ENCODE peak calls at places on chromosomes 1 and 21, in four cellular contexts. H is cardiac fibroblast, W is choroid plexus epithelial cell, N is body of pancreas. P is an unnamed sample.

GRCh38 chr1:57512386-57512785 is 88.5 kb upstream of the DAB1 start:
- DNase-seq in H (no peak), W (no peak), N (no peak), P (no peak)

GRCh38 chr1:1081311-1082238 is 7.5 kb upstream of the RNF223 start:
- DNase-seq in H (no peak), W (no peak), N (peak), P (no peak)

GRCh38 chr1:247857069-247857985 is at the start of gene TRIM58:
- DNase-seq in W (no peak), H (peak), N (peak), P (no peak)

GRCh38 chr1:80212021-80212420 is 1205.5 kb upstream of the ADGRL4 start:
- DNase-seq in W (no peak), H (peak), N (no peak), P (no peak)

GRCh38 chr1:170340259-170340658 is 191.7 kb upstream of the GORAB start:
- DNase-seq in W (peak), H (peak), N (no peak), P (no peak)

GRCh38 chr21:44755227-44755626 is 43.9 kb upstream of the TSPEAR start:
- DNase-seq in N (no peak), W (peak), H (peak), P (no peak)

GRCh38 chr1:114750780-114751179 is 7.0 kb downstream of the CSDE1 start:
- DNase-seq in W (peak), H (no peak), N (no peak), P (no peak)

GRCh38 chr21:33136898-33137502 is 67.1 kb downstream of the OLIG1 start:
- DNase-seq in N (no peak), H (no peak), W (no peak), P (no peak)

GRCh38 chr21:22585558-22585957 is 1587.3 kb downstream of the NCAM2 start:
- DNase-seq in H (no peak), W (no peak), N (no peak), P (no peak)

GRCh38 chr1:225481738-225482137 is 53.9 kb upstream of the LBR start:
- DNase-seq in H (no peak), N (no peak), W (no peak), P (no peak)

GRCh38 chr1:36115931-36116330 is 9.1 kb downstream of the COL8A2 start:
- DNase-seq in N (no peak), W (peak), H (peak), P (no peak)

GRCh38 chr1:36112823-36113222 is 12.2 kb downstream of the COL8A2 start:
- DNase-seq in N (no peak), H (no peak), W (no peak), P (no peak)

GRCh38 chr1:36115200-36115669 is 9.8 kb downstream of the COL8A2 start:
- DNase-seq in W (peak), H (peak), N (no peak), P (no peak)

GRCh38 chr1:36116906-36117305 is 8.1 kb downstream of the COL8A2 start:
- DNase-seq in W (no peak), N (no peak), H (no peak), P (no peak)

DNA sequence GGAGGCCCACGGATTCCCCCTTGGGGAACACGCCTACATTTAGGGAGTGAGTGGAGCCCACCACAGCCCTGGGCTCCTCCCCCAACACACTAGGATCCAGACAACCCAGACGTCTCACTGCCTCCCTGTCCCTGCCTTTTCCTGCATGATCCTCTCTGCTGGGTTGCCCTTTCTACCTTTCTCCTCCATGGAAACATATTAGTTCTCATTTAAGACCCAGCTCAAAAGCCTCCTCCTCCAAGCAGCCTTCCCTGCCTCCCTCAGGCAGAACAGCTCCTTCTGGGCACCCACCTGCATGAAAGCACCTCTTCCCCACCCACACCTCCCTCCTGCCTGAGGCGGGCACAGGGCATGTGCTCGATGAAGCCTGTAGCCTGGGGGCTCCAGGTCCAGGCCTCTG is 10.7 kb downstream of the COL8A2 start:
- DNase-seq in N (no peak), H (no peak), W (no peak), P (no peak)
- H3K4me3 ChIP-seq in N (no peak), H (no peak), W (no peak), P (no peak)

GRCh38 chr1:16048573-16049189 is 5.1 kb downstream of the CLCNKB start:
- DNase-seq in H (peak), W (peak), N (peak), P (no peak)
- H3K4me3 ChIP-seq in H (peak), W (peak), N (no peak), P (peak)

GRCh38 chr1:198541737-198542136 is 1.3 kb upstream of the ATP6V1G3 start:
- DNase-seq in N (no peak), H (no peak), W (no peak), P (no peak)
- H3K4me3 ChIP-seq in N (no peak), H (no peak), W (no peak), P (no peak)

DNA sequence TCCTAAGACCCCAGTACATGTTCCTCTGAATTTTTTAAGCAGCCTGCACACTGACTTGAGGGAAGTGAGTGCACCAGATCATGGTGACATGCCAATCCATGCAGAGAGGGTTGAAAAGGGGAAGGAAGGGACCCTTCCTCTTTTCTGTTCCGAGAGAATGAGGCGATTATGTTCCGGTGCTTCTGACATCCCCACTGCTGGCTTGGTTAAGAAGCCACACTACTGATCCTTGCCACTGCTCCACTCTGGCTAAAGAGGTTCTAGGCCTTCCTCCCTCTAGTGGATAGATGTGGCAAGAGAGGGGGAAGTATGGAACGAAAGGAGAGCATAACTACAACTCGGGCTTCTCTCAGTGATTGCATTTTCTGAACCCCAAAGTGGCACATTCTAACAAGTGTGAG is 1.8 kb upstream of the CYB5R1 start:
- DNase-seq in N (peak), H (peak), W (peak), P (no peak)
- H3K4me3 ChIP-seq in N (no peak), H (no peak), W (no peak), P (no peak)

DNA sequence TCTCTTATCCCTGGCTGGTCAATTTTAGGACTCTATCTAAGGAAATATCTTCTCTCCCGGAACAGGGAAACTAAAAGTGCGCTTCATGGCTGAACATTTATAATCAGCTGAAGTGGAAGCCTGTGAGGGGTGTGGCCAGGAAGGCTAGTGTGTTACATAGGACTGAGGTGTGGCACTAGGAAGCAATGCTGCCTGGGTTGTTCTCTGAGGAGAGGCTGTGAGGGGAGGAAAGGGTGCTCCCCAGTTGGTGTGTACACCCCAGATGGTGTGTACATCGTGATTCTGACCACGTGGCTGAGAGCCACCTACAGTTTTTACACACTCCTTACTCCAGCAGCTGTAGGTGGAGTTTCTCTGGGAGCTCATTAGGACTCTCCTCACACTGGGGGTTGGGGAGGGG is 16.3 kb downstream of the NTPCR start:
- DNase-seq in W (no peak), N (peak), H (no peak), P (no peak)
- H3K4me3 ChIP-seq in W (no peak), N (no peak), H (no peak), P (no peak)

DNA sequence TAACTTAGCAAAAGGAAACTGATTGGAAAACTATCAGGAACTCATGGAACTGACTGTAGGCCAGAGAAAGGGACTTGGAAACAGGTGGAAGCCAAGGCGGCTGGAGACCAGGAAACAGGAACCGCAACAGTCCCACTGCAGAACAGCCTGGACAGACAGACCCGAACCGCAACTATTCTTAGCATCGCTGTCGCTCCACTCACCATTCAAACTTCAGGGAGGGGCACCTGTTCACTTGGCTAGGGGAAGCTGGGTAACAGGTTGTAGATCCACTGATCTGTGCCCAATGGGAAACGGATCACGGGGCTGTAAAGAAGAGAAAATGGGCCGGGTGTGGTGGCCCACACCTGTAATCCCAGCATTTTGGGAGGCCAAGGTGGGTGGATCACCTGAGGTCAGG is 61.9 kb downstream of the CLSTN1 start:
- DNase-seq in W (no peak), H (no peak), N (no peak), P (no peak)
- H3K4me3 ChIP-seq in W (no peak), H (no peak), N (no peak), P (no peak)